ENCODE peak calls at places on chromosome 16, in five cellular contexts. H is gastrocnemius medialis, C is HFF-Myc, A is cardiac fibroblast, J is tibial artery. P is an unnamed sample.

GRCh38 chr16:89256651-89257254 is 39.2 kb downstream of the ZNF778 start:
- DNase-seq in A (peak), H (no peak), C (peak), J (no peak), P (peak)

GRCh38 chr16:85612801-85613608 is at the start of gene GSE1:
- DNase-seq in C (peak), J (peak), A (peak), H (peak), P (peak)

GRCh38 chr16:79609861-79610260 is 9.3 kb upstream of the MAF start:
- DNase-seq in A (no peak), J (no peak), H (no peak), C (no peak), P (no peak)

GRCh38 chr16:12508054-12508453 is 295.6 kb downstream of the CPPED1 start:
- DNase-seq in C (no peak), A (no peak), H (no peak), J (no peak), P (no peak)

GRCh38 chr16:80754479-80754878 is 49.9 kb downstream of the CDYL2 start:
- DNase-seq in H (no peak), C (no peak), J (no peak), A (no peak), P (no peak)

GRCh38 chr16:57384248-57385070 is 12.2 kb downstream of the CX3CL1 start:
- DNase-seq in C (no peak), A (no peak), H (no peak), J (no peak), P (no peak)

GRCh38 chr16:15980329-15980728 is 30.9 kb downstream of the ABCC1 start:
- DNase-seq in J (no peak), H (no peak), C (no peak), A (no peak), P (no peak)

GRCh38 chr16:83802135-83802534 is 5.6 kb upstream of the HSBP1 start:
- DNase-seq in A (peak), H (no peak), J (no peak), C (peak), P (peak)

GRCh38 chr16:66357523-66357928 is 9.0 kb upstream of the CDH5 start:
- DNase-seq in H (peak), C (peak), A (peak), J (no peak), P (peak)

GRCh38 chr16:50736448-50736847 is 5.4 kb upstream of the CYLD start:
- DNase-seq in A (no peak), H (no peak), J (no peak), C (no peak), P (no peak)
- H3K4me3 ChIP-seq in A (no peak), H (no peak), J (no peak), C (no peak), P (no peak)

GRCh38 chr16:25063102-25063501 is 47.9 kb upstream of the ARHGAP17 start:
- DNase-seq in C (no peak), H (peak), J (no peak), A (no peak), P (no peak)
- TF ChIP-seq CTCF in C (no peak), H (no peak), J (no peak), A (no peak), P (no peak)

DNA sequence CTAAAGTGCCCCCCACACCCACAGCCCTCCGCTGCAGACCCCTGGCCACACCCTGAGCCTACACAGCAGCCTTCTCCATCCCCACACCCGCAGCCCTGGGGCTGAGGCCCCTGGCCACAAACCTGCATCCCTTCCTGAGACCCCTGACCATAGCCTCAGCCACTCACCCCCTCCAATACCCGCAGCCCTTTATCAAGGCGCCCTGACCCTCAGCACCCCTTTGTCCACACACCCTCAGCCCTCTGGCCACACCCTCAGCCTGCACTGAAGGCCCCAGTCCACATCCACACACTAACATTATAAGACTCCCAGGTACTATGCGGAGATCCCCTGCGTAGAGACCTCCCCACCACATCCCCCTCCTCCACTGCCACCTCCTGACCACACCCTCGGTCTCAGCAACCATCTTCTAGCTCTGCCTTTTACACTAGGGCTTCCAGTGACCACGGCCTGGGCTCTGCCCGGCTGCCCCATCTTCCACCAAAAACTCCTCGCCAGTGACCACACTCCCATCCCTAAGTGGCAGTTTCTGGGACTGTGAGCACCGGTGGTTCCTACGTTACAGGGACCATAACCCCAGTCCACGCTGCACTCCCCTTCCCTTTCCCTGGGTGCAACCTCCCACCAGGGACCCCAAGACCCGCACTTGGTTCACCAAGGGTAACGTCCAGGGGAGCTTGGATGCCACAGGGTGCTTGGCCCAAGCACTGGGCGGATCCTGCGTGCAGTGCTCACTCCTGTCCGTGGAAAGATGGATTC is 818 bp downstream of the TPPP3 start:
- DNase-seq in A (no peak), J (peak), H (no peak), C (no peak), P (no peak)
- H3K4me3 ChIP-seq in A (peak), J (peak), H (peak), C (no peak), P (no peak)

GRCh38 chr16:63720848-63721247 is 1401.0 kb downstream of the CDH11 start:
- DNase-seq in H (no peak), J (no peak), C (no peak), A (no peak), P (peak)
- TF ChIP-seq CTCF in H (no peak), J (no peak), C (peak), A (peak), P (peak)

DNA sequence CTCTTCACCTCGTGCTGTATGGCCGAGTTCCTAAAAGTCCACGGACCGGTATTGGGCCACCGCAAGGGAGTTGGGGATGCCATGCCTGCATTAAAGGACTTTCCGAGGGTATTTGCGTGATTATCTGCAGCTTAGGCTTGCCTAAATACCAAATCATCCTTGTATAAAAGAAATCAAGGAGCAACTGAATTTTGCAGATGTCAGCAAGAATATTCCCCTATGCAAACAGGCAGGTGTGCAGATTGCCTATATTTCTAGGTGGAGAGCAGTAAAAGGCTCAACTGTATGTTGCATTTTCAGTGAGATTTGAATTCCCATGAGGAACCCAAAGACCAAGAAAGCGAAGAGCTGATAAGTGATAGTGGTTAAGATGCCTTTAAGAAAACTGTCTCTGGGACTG is 452.3 kb downstream of the CDH11 start:
- DNase-seq in A (no peak), C (no peak), J (no peak), H (no peak), P (no peak)
- H3K4me3 ChIP-seq in A (no peak), C (no peak), J (no peak), H (no peak), P (no peak)

GRCh38 chr16:70679653-70680494 is 6.0 kb downstream of the MTSS2 start:
- DNase-seq in C (no peak), J (no peak), A (no peak), H (no peak), P (no peak)
- TF ChIP-seq CTCF in C (peak), J (peak), A (peak), H (peak), P (peak)